ENCODE peak calls at places on chromosomes 7 and 10, in five cellular contexts. One of them, this sample, is unnamed.

GRCh38 chr7:16063691-16064090 is 357.6 kb downstream of the CRPPA start:
- DNase-seq in WERI-Rb-1: no peak
- DNase-seq in transverse colon: no peak
- DNase-seq in HCT116: no peak
- DNase-seq in foreskin fibroblast: peak
- DNase-seq in this sample: no peak

GRCh38 chr7:64638822-64639221 is 27.1 kb upstream of the ZNF107 start:
- DNase-seq in HCT116: no peak
- DNase-seq in transverse colon: no peak
- DNase-seq in WERI-Rb-1: no peak
- DNase-seq in foreskin fibroblast: no peak
- DNase-seq in this sample: no peak

GRCh38 chr10:89118091-89118490 is 89.0 kb downstream of the CH25H start:
- DNase-seq in WERI-Rb-1: no peak
- DNase-seq in HCT116: peak
- DNase-seq in transverse colon: no peak
- DNase-seq in foreskin fibroblast: peak
- DNase-seq in this sample: no peak

GRCh38 chr7:137930616-137931015 is 71.3 kb downstream of the CREB3L2 start:
- DNase-seq in foreskin fibroblast: peak
- DNase-seq in HCT116: no peak
- DNase-seq in transverse colon: no peak
- DNase-seq in WERI-Rb-1: no peak
- DNase-seq in this sample: no peak

GRCh38 chr10:17201165-17202013 is at the start of gene TRDMT1:
- DNase-seq in HCT116: peak
- DNase-seq in foreskin fibroblast: peak
- DNase-seq in WERI-Rb-1: peak
- DNase-seq in transverse colon: peak
- DNase-seq in this sample: peak

GRCh38 chr7:116591202-116592040 is 66.6 kb downstream of the CAV1 start:
- DNase-seq in WERI-Rb-1: no peak
- DNase-seq in HCT116: peak
- DNase-seq in foreskin fibroblast: peak
- DNase-seq in transverse colon: no peak
- DNase-seq in this sample: no peak

GRCh38 chr10:644943-645334 is 44.5 kb downstream of the DIP2C start:
- DNase-seq in transverse colon: peak
- DNase-seq in HCT116: no peak
- DNase-seq in WERI-Rb-1: no peak
- DNase-seq in foreskin fibroblast: no peak
- DNase-seq in this sample: no peak

GRCh38 chr10:62443866-62444265 is 69.7 kb downstream of the ZNF365 start:
- DNase-seq in transverse colon: no peak
- DNase-seq in HCT116: no peak
- DNase-seq in WERI-Rb-1: no peak
- DNase-seq in foreskin fibroblast: peak
- DNase-seq in this sample: no peak

GRCh38 chr10:4780782-4781181 is 45.2 kb upstream of the AKR1E2 start:
- DNase-seq in transverse colon: no peak
- DNase-seq in foreskin fibroblast: peak
- DNase-seq in WERI-Rb-1: peak
- DNase-seq in HCT116: no peak
- DNase-seq in this sample: no peak

GRCh38 chr10:101694056-101694673 is 805 bp downstream of the FBXW4 start:
- DNase-seq in foreskin fibroblast: peak
- DNase-seq in transverse colon: peak
- DNase-seq in HCT116: no peak
- DNase-seq in WERI-Rb-1: peak
- DNase-seq in this sample: peak

GRCh38 chr10:61882621-61883375 is 18.7 kb upstream of the ARID5B start:
- DNase-seq in transverse colon: no peak
- DNase-seq in WERI-Rb-1: no peak
- DNase-seq in HCT116: no peak
- DNase-seq in foreskin fibroblast: peak
- DNase-seq in this sample: no peak

GRCh38 chr7:51217804-51218203 is 98.8 kb downstream of the COBL start:
- DNase-seq in transverse colon: no peak
- DNase-seq in HCT116: no peak
- DNase-seq in WERI-Rb-1: no peak
- DNase-seq in foreskin fibroblast: no peak
- DNase-seq in this sample: no peak

GRCh38 chr10:67666416-67667043 is 29.5 kb downstream of the CTNNA3 start:
- DNase-seq in foreskin fibroblast: peak
- DNase-seq in WERI-Rb-1: no peak
- DNase-seq in transverse colon: no peak
- DNase-seq in HCT116: peak
- DNase-seq in this sample: no peak

GRCh38 chr7:131501422-131501821 is 55.0 kb downstream of the PODXL start:
- DNase-seq in HCT116: no peak
- DNase-seq in foreskin fibroblast: peak
- DNase-seq in WERI-Rb-1: no peak
- DNase-seq in transverse colon: no peak
- DNase-seq in this sample: peak

GRCh38 chr10:22583683-22584082 is 130.7 kb downstream of the PIP4K2A start:
- DNase-seq in WERI-Rb-1: no peak
- DNase-seq in transverse colon: no peak
- DNase-seq in HCT116: no peak
- DNase-seq in foreskin fibroblast: no peak
- DNase-seq in this sample: no peak

GRCh38 chr7:44225566-44226395 is 25.0 kb downstream of the YKT6 start:
- DNase-seq in HCT116: no peak
- DNase-seq in WERI-Rb-1: peak
- DNase-seq in transverse colon: no peak
- DNase-seq in foreskin fibroblast: no peak
- DNase-seq in this sample: no peak

GRCh38 chr7:156578978-156579430 is 61.6 kb upstream of the RNF32 start:
- DNase-seq in HCT116: no peak
- DNase-seq in transverse colon: no peak
- DNase-seq in foreskin fibroblast: no peak
- DNase-seq in WERI-Rb-1: no peak
- DNase-seq in this sample: no peak

GRCh38 chr7:16929146-16929762 is 47.5 kb upstream of the AGR3 start:
- DNase-seq in foreskin fibroblast: no peak
- DNase-seq in transverse colon: no peak
- DNase-seq in WERI-Rb-1: no peak
- DNase-seq in HCT116: no peak
- DNase-seq in this sample: peak

GRCh38 chr10:71747039-71747807 is 26.1 kb downstream of the VSIR start:
- DNase-seq in transverse colon: no peak
- DNase-seq in HCT116: no peak
- DNase-seq in foreskin fibroblast: peak
- DNase-seq in WERI-Rb-1: no peak
- DNase-seq in this sample: no peak

GRCh38 chr7:101362334-101363195 is at the start of gene COL26A1:
- DNase-seq in WERI-Rb-1: peak
- DNase-seq in transverse colon: peak
- DNase-seq in HCT116: no peak
- DNase-seq in foreskin fibroblast: peak
- DNase-seq in this sample: no peak

GRCh38 chr7:137695942-137696341 is 150.8 kb downstream of the DGKI start:
- DNase-seq in HCT116: no peak
- DNase-seq in foreskin fibroblast: no peak
- DNase-seq in WERI-Rb-1: no peak
- DNase-seq in transverse colon: no peak
- DNase-seq in this sample: no peak

GRCh38 chr7:27351137-27351536 is 108.5 kb downstream of the EVX1 start:
- DNase-seq in foreskin fibroblast: no peak
- DNase-seq in WERI-Rb-1: no peak
- DNase-seq in transverse colon: no peak
- DNase-seq in HCT116: no peak
- DNase-seq in this sample: no peak

GRCh38 chr7:4633012-4633411 is 49.1 kb upstream of the FOXK1 start:
- DNase-seq in HCT116: peak
- DNase-seq in transverse colon: no peak
- DNase-seq in WERI-Rb-1: no peak
- DNase-seq in foreskin fibroblast: peak
- DNase-seq in this sample: no peak

GRCh38 chr7:158356454-158356853 is 231.2 kb downstream of the PTPRN2 start:
- DNase-seq in HCT116: no peak
- DNase-seq in foreskin fibroblast: no peak
- DNase-seq in WERI-Rb-1: no peak
- DNase-seq in transverse colon: no peak
- DNase-seq in this sample: no peak

GRCh38 chr10:7819126-7819470 is 793 bp downstream of the TAF3 start:
- DNase-seq in HCT116: no peak
- DNase-seq in WERI-Rb-1: peak
- DNase-seq in foreskin fibroblast: peak
- DNase-seq in transverse colon: peak
- DNase-seq in this sample: no peak

GRCh38 chr7:38163671-38164070 is 14.4 kb upstream of the STARD3NL start:
- DNase-seq in foreskin fibroblast: peak
- DNase-seq in HCT116: no peak
- DNase-seq in transverse colon: no peak
- DNase-seq in WERI-Rb-1: no peak
- DNase-seq in this sample: no peak

GRCh38 chr7:134533288-134533771 is 6.0 kb downstream of the AKR1B10 start:
- DNase-seq in WERI-Rb-1: no peak
- DNase-seq in HCT116: no peak
- DNase-seq in foreskin fibroblast: peak
- DNase-seq in transverse colon: no peak
- DNase-seq in this sample: no peak

GRCh38 chr10:78992333-78992732 is 76.4 kb upstream of the ZMIZ1 start:
- DNase-seq in foreskin fibroblast: no peak
- DNase-seq in HCT116: no peak
- DNase-seq in WERI-Rb-1: no peak
- DNase-seq in transverse colon: no peak
- DNase-seq in this sample: no peak

GRCh38 chr7:107564553-107565298 is 955 bp downstream of the DUS4L start:
- DNase-seq in foreskin fibroblast: peak
- DNase-seq in transverse colon: no peak
- DNase-seq in HCT116: peak
- DNase-seq in WERI-Rb-1: no peak
- DNase-seq in this sample: no peak

GRCh38 chr7:143171697-143172096 is 11.5 kb upstream of the TAS2R39 start:
- DNase-seq in transverse colon: no peak
- DNase-seq in WERI-Rb-1: no peak
- DNase-seq in HCT116: no peak
- DNase-seq in foreskin fibroblast: no peak
- DNase-seq in this sample: no peak

GRCh38 chr7:81484266-81484665 is 285.6 kb downstream of the HGF start:
- DNase-seq in transverse colon: no peak
- DNase-seq in HCT116: no peak
- DNase-seq in WERI-Rb-1: no peak
- DNase-seq in foreskin fibroblast: peak
- DNase-seq in this sample: no peak

GRCh38 chr7:100099452-100099851 is 1.7 kb downstream of the MCM7 start:
- DNase-seq in transverse colon: no peak
- DNase-seq in foreskin fibroblast: no peak
- DNase-seq in HCT116: no peak
- DNase-seq in WERI-Rb-1: no peak
- DNase-seq in this sample: no peak

GRCh38 chr7:100893910-100894763 is 1.6 kb downstream of the ACHE start:
- DNase-seq in foreskin fibroblast: peak
- DNase-seq in transverse colon: no peak
- DNase-seq in HCT116: no peak
- DNase-seq in WERI-Rb-1: no peak
- DNase-seq in this sample: no peak

DNA sequence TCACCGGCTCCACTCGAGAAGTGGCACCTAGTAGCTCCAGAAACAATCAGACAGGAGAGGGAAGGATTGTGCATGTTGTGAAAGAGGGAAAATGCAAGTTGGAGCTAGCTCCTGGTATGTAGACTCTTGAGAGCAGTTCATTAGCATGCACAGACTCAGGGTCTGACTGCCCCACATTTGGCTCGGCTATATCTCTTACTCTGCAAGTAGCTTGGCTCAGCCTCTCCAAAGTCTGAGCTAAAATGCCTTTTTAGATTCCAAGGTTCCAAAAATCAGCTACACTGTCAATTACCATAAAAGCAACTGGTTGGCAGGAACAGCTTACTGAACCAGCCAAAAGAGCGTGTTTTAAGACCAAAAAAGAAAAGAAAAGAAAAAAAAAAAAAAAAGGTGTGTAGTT is 65.6 kb downstream of the MKX start:
- DNase-seq in HCT116: no peak
- DNase-seq in foreskin fibroblast: no peak
- DNase-seq in WERI-Rb-1: no peak
- DNase-seq in transverse colon: no peak
- DNase-seq in this sample: no peak
- H3K4me3 ChIP-seq in HCT116: no peak
- H3K4me3 ChIP-seq in foreskin fibroblast: no peak
- H3K4me3 ChIP-seq in WERI-Rb-1: no peak
- H3K4me3 ChIP-seq in transverse colon: no peak
- H3K4me3 ChIP-seq in this sample: no peak

GRCh38 chr7:130152270-130153141 is 52.7 kb downstream of the TMEM209 start:
- DNase-seq in HCT116: no peak
- DNase-seq in foreskin fibroblast: no peak
- DNase-seq in WERI-Rb-1: no peak
- DNase-seq in transverse colon: no peak
- DNase-seq in this sample: no peak

GRCh38 chr7:130153251-130153908 is 51.8 kb downstream of the TMEM209 start:
- DNase-seq in transverse colon: no peak
- DNase-seq in foreskin fibroblast: no peak
- DNase-seq in HCT116: no peak
- DNase-seq in WERI-Rb-1: no peak
- DNase-seq in this sample: no peak

GRCh38 chr7:130156140-130156539 is 49.1 kb downstream of the TMEM209 start:
- DNase-seq in transverse colon: no peak
- DNase-seq in foreskin fibroblast: no peak
- DNase-seq in WERI-Rb-1: no peak
- DNase-seq in HCT116: no peak
- DNase-seq in this sample: no peak

GRCh38 chr7:130154131-130154500 is 51.1 kb downstream of the TMEM209 start:
- DNase-seq in foreskin fibroblast: no peak
- DNase-seq in transverse colon: no peak
- DNase-seq in HCT116: no peak
- DNase-seq in WERI-Rb-1: no peak
- DNase-seq in this sample: no peak

GRCh38 chr7:130154501-130155317 is 50.5 kb downstream of the TMEM209 start:
- DNase-seq in HCT116: no peak
- DNase-seq in foreskin fibroblast: peak
- DNase-seq in transverse colon: no peak
- DNase-seq in WERI-Rb-1: no peak
- DNase-seq in this sample: no peak
- TF ChIP-seq CTCF in HCT116: peak
- TF ChIP-seq CTCF in foreskin fibroblast: peak
- TF ChIP-seq CTCF in transverse colon: no peak
- TF ChIP-seq CTCF in WERI-Rb-1: peak
- TF ChIP-seq CTCF in this sample: peak

GRCh38 chr10:124019886-124020797 is 73.3 kb downstream of the CHST15 start:
- DNase-seq in HCT116: no peak
- DNase-seq in transverse colon: no peak
- DNase-seq in foreskin fibroblast: no peak
- DNase-seq in WERI-Rb-1: no peak
- DNase-seq in this sample: no peak
- H3K4me3 ChIP-seq in HCT116: no peak
- H3K4me3 ChIP-seq in transverse colon: no peak
- H3K4me3 ChIP-seq in foreskin fibroblast: no peak
- H3K4me3 ChIP-seq in WERI-Rb-1: no peak
- H3K4me3 ChIP-seq in this sample: no peak

DNA sequence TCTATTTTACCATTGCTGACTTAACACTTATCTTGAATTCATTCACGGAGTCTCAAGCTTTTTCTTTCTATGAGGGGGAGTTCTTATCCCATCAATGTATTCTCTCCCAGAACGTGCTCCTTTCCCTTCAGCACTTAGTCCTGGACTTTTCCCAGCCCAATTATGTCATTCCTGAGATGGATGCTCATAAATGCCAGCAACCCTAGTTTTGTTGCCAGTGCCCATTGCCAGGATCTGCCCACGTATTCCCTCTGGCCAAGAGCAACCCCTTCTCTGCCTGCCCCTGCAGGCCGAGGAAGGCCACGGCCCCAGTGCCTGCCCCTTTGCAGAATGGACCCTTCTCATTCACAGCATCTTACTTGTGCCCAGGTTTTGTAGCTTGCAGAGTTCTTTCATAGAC is 67.4 kb upstream of the PPP1R3C start:
- DNase-seq in transverse colon: no peak
- DNase-seq in foreskin fibroblast: peak
- DNase-seq in WERI-Rb-1: no peak
- DNase-seq in HCT116: no peak
- DNase-seq in this sample: no peak
- TF ChIP-seq CTCF in transverse colon: no peak
- TF ChIP-seq CTCF in foreskin fibroblast: no peak
- TF ChIP-seq CTCF in WERI-Rb-1: no peak
- TF ChIP-seq CTCF in HCT116: no peak
- TF ChIP-seq CTCF in this sample: no peak

This sample was measured in GM12864.